ENCODE peak calls at places on chromosomes 2 and 18, in four cellular contexts. L is coronary artery, Y is A549, R is MM.1S. C is an unnamed sample.
A peak's percentile ranks its signal among the peaks of the same experiment; 100 is the strongest.

GRCh38 chr2:233643128-233643527 is 6.9 kb downstream of the UGT1A10 start:
- DNase-seq in L (no peak), Y (peak; percentile 64), R (no peak), C (peak; percentile 8)

GRCh38 chr2:191857886-191858285 is 11.0 kb upstream of the CAVIN2 start:
- DNase-seq in L (no peak), Y (no peak), R (no peak), C (no peak)

GRCh38 chr2:69544951-69545350 is 98.6 kb downstream of the AAK1 start:
- DNase-seq in L (no peak), Y (no peak), R (no peak), C (no peak)

GRCh38 chr2:148615446-148615845 is 29.1 kb upstream of the EPC2 start:
- DNase-seq in L (no peak), Y (no peak), R (no peak), C (no peak)

GRCh38 chr2:31426096-31426495 is 11.6 kb upstream of the XDH start:
- DNase-seq in L (no peak), Y (no peak), R (no peak), C (no peak)

GRCh38 chr2:102509749-102510148 is 36.7 kb downstream of the SLC9A4 start:
- DNase-seq in L (no peak), Y (no peak), R (no peak), C (no peak)

GRCh38 chr2:70936979-70937811 is 1.5 kb downstream of the ATP6V1B1 start:
- DNase-seq in L (no peak), Y (no peak), R (no peak), C (no peak)

GRCh38 chr2:225465827-225466226 is 66.3 kb downstream of the NYAP2 start:
- DNase-seq in L (no peak), Y (no peak), R (no peak), C (no peak)

GRCh38 chr2:860259-860855 is 90.3 kb upstream of the SNTG2 start:
- DNase-seq in L (peak; percentile 54), Y (peak; percentile 24), R (no peak), C (no peak)

GRCh38 chr18:61891874-61892273 is 933 bp downstream of the RNF152 start:
- DNase-seq in L (no peak), Y (no peak), R (no peak), C (peak; percentile 18)

GRCh38 chr2:238669581-238670340 is 178.1 kb upstream of the TWIST2 start:
- DNase-seq in L (no peak), Y (no peak), R (peak; percentile 8), C (peak; percentile 33)

GRCh38 chr18:42545825-42546224 is 569.7 kb downstream of the RIT2 start:
- DNase-seq in L (no peak), Y (no peak), R (no peak), C (peak; percentile 27)

GRCh38 chr2:64448069-64448468 is 5.9 kb upstream of the LGALSL start:
- DNase-seq in L (no peak), Y (no peak), R (no peak), C (no peak)

GRCh38 chr2:110642360-110642759 is 35.5 kb downstream of the BUB1 start:
- DNase-seq in L (no peak), Y (no peak), R (no peak), C (no peak)

GRCh38 chr2:72146357-72147302 is 1.0 kb downstream of the CYP26B1 start:
- DNase-seq in L (peak; percentile 70), Y (no peak), R (no peak), C (no peak)

GRCh38 chr18:39523281-39523680 is 1957.7 kb upstream of the CELF4 start:
- DNase-seq in L (no peak), Y (peak; percentile 38), R (no peak), C (peak; percentile 30)

GRCh38 chr18:48711651-48712486 is 173.0 kb downstream of the CTIF start:
- DNase-seq in L (no peak), Y (peak; percentile 34), R (peak; percentile 60), C (peak; percentile 57)

GRCh38 chr2:67486041-67486796 is 89.1 kb downstream of the ETAA1 start:
- DNase-seq in L (no peak), Y (no peak), R (no peak), C (no peak)

GRCh38 chr2:46502291-46502690 is 22.9 kb downstream of the TMEM247 start:
- DNase-seq in L (no peak), Y (no peak), R (no peak), C (no peak)

GRCh38 chr2:206477296-206477695 is 34.0 kb downstream of the ADAM23 start:
- DNase-seq in L (no peak), Y (no peak), R (no peak), C (peak; percentile 54)

GRCh38 chr2:161484061-161484460 is 68.0 kb downstream of the TBR1 start:
- DNase-seq in L (no peak), Y (no peak), R (no peak), C (no peak)

GRCh38 chr2:239157766-239158165 is 243.1 kb downstream of the HDAC4 start:
- DNase-seq in L (peak; percentile 49), Y (peak; percentile 47), R (peak; percentile 80), C (no peak)

GRCh38 chr2:171600126-171600525 is 77.9 kb downstream of the CYBRD1 start:
- DNase-seq in L (no peak), Y (no peak), R (no peak), C (no peak)

GRCh38 chr18:59502899-59503245 is 143.8 kb upstream of the LMAN1 start:
- DNase-seq in L (no peak), Y (no peak), R (no peak), C (no peak)

GRCh38 chr18:75167137-75167536 is 41.8 kb downstream of the PTGR3 start:
- DNase-seq in L (peak; percentile 59), Y (no peak), R (no peak), C (no peak)

GRCh38 chr2:95025406-95026319 is at the start of gene MAL:
- DNase-seq in L (no peak), Y (peak; percentile 41), R (no peak), C (no peak)

GRCh38 chr2:205746408-205746785 is 64.1 kb downstream of the NRP2 start:
- DNase-seq in L (no peak), Y (peak; percentile 51), R (no peak), C (no peak)

GRCh38 chr2:73717251-73717606 is 19.9 kb downstream of the TPRKB start:
- DNase-seq in L (no peak), Y (no peak), R (no peak), C (no peak)

GRCh38 chr2:28325567-28326468 is 66.8 kb upstream of the FOSL2 start:
- DNase-seq in L (peak; percentile 54), Y (no peak), R (no peak), C (no peak)

GRCh38 chr2:75792146-75792545 is 81.4 kb upstream of the GCFC2 start:
- DNase-seq in L (no peak), Y (no peak), R (no peak), C (no peak)

DNA sequence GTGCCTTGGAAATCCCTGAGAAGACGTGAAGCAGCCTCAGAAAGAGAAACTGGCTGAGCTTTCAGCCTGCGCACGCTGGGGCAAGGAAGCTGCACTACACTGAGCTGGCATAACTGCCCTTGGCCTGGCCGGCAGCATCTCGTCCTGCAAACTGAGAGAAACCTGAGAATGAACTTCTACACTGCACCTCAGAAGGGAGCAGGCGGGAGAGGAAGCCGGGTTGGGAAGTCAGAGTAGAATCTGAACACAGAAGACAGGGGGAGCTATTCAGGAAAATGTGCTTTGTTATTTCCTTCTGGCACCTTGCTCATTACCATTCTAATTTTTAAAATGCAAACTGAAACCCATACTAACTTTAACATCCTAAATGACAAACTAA is 70.9 kb downstream of the ZEB2 start:
- DNase-seq in L (no peak), Y (peak; percentile 7), R (no peak), C (no peak)
- TF ChIP-seq CTCF in L (peak; percentile 26), Y (peak; percentile 18), R (no peak), C (peak; percentile 40)

GRCh38 chr2:230893338-230893737 is 28.6 kb downstream of the ITM2C start:
- DNase-seq in L (no peak), Y (no peak), R (peak; percentile 93), C (no peak)

GRCh38 chr2:230890696-230891095 is 26.0 kb downstream of the ITM2C start:
- DNase-seq in L (no peak), Y (no peak), R (no peak), C (no peak)

GRCh38 chr2:230891108-230891507 is 26.4 kb downstream of the ITM2C start:
- DNase-seq in L (no peak), Y (no peak), R (peak; percentile 49), C (no peak)

GRCh38 chr2:230889911-230890601 is 25.3 kb downstream of the ITM2C start:
- DNase-seq in L (no peak), Y (no peak), R (no peak), C (no peak)

DNA sequence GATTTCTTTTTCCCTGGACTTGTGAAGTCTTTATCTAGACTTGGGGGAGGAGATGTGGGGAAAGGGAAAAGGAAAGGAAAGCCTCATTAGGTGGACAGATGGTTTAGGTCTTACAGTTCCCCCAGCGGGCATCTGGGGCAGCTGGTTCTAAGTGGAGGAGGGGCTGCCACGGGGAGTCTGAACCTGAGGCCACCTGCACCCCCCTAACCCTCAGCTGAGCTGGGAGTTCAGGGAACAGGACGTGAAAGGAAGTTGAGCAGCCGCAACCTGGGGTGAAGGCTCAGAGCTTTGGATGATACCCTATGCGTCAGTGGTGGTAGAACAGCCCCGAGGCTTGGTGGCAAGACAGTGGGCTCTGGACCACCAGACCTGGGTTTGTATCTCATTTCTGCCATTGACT is 26.8 kb downstream of the ITM2C start:
- DNase-seq in L (no peak), Y (no peak), R (no peak), C (no peak)
- H3K4me3 ChIP-seq in L (no peak overlapping the region), Y (no peak overlapping the region), R (peak overlapping the region; percentile 20), C (no peak overlapping the region)

DNA sequence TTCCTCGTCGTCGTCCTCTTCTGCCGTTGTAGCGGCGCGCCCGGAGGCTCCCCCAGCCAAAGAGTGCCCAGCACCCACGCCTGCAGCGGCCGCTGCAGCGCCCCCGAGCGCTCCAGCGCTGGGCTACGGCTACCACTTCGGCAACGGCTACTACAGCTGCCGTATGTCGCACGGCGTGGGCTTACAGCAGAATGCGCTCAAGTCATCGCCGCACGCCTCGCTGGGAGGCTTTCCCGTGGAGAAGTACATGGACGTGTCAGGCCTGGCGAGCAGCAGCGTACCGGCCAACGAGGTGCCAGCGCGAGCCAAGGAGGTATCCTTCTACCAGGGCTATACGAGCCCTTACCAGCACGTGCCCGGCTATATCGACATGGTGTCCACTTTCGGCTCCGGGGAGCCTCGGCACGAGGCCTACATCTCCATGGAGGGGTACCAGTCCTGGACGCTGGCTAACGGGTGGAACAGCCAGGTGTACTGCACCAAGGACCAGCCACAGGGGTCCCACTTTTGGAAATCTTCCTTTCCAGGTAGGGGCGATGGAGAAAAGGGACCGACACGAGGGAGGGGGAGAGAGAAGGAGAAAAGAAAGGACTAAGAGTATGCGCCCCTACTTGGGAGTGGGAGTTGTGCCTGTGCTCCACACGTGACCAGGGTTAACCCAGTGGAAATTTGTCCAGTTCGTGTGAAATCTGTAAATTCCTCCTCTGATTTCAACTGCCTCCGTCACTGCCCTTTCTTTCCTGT is 796 bp downstream of the HOXD13 start:
- DNase-seq in L (no peak), Y (no peak), R (no peak), C (no peak)
- TF ChIP-seq CTCF in L (no peak), Y (peak; percentile 7), R (no peak), C (no peak)

DNA sequence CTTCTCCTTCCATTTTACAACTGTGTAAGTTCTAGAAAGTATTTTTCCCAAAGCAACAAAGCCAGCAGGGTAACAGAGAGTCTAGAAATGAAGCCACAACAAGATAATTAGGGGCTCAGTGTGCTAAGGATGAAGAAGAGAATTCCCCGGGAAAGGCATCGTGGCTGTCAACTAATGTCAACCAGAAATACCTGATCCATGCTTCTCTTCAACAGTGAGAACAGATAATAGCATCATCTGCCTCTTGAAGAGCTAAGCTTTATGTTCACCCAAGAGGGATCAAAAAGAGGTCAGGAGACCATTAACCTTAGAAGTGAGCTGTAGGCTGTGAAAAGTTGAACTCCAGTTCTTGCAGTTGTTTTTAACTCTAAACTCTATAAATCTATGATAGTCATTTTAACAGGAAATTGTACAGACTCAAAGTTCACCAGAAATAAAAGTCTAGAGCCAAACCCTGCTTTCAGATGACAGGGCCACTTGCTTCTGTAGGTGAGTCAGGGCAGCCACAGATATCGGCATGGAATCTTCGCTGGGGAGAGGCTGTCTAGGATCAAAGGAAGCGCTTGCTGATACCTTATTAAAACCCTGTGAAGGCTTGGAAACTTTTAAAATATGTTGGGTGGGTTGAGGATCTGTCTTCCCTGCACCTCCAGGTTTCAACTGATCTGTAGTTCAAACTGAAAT is 540.6 kb upstream of the ID2 start:
- DNase-seq in L (no peak), Y (no peak), R (no peak), C (no peak)
- H3K4me3 ChIP-seq in L (no peak overlapping the region), Y (no peak overlapping the region), R (no peak overlapping the region), C (no peak overlapping the region)